ENCODE peak calls at places on chromosome 7, in six cellular contexts. One of them, this sample, is unnamed.
A peak's percentile ranks its signal among the peaks of the same experiment; 100 is the strongest.

GRCh38 chr7:44678468-44679179 is 70.0 kb upstream of the ZMIZ2 start:
- DNase-seq in stimulated activated naive B cell treated with anti-CD40 and anti-IgM and Interleukin-4, amounts not matched to agents 10 μg/mL and 1 μg/mL and 100 μg/mL, for 72 hours: no peak
- DNase-seq in CD8-positive, alpha-beta memory T cell: no peak
- DNase-seq in stimulated activated CD8-positive, alpha-beta memory T cell treated with anti-CD3 and anti-CD28 coated beads, Interleukin-4, amount 100 ng/mL, for 1 hour: no peak
- DNase-seq in HT1080: no peak
- DNase-seq in AG20443: peak; percentile 82
- DNase-seq in this sample: no peak

GRCh38 chr7:91512958-91513357 is 248.7 kb downstream of the FZD1 start:
- DNase-seq in AG20443: no peak
- DNase-seq in CD8-positive, alpha-beta memory T cell: no peak
- DNase-seq in stimulated activated naive B cell treated with anti-CD40 and anti-IgM and Interleukin-4, amounts not matched to agents 10 μg/mL and 1 μg/mL and 100 μg/mL, for 72 hours: no peak
- DNase-seq in stimulated activated CD8-positive, alpha-beta memory T cell treated with anti-CD3 and anti-CD28 coated beads, Interleukin-4, amount 100 ng/mL, for 1 hour: no peak
- DNase-seq in HT1080: peak; percentile 57
- DNase-seq in this sample: no peak

GRCh38 chr7:39073432-39073831 is 95.7 kb downstream of the POU6F2 start:
- DNase-seq in AG20443: peak; percentile 56
- DNase-seq in HT1080: no peak
- DNase-seq in stimulated activated CD8-positive, alpha-beta memory T cell treated with anti-CD3 and anti-CD28 coated beads, Interleukin-4, amount 100 ng/mL, for 1 hour: no peak
- DNase-seq in CD8-positive, alpha-beta memory T cell: no peak
- DNase-seq in stimulated activated naive B cell treated with anti-CD40 and anti-IgM and Interleukin-4, amounts not matched to agents 10 μg/mL and 1 μg/mL and 100 μg/mL, for 72 hours: no peak
- DNase-seq in this sample: no peak

GRCh38 chr7:83672157-83672556 is 23.2 kb upstream of the SEMA3E start:
- DNase-seq in stimulated activated naive B cell treated with anti-CD40 and anti-IgM and Interleukin-4, amounts not matched to agents 10 μg/mL and 1 μg/mL and 100 μg/mL, for 72 hours: no peak
- DNase-seq in HT1080: no peak
- DNase-seq in AG20443: no peak
- DNase-seq in stimulated activated CD8-positive, alpha-beta memory T cell treated with anti-CD3 and anti-CD28 coated beads, Interleukin-4, amount 100 ng/mL, for 1 hour: no peak
- DNase-seq in CD8-positive, alpha-beta memory T cell: no peak
- DNase-seq in this sample: no peak

GRCh38 chr7:8131694-8132605 is 130.0 kb downstream of the ICA1 start:
- DNase-seq in HT1080: no peak
- DNase-seq in stimulated activated CD8-positive, alpha-beta memory T cell treated with anti-CD3 and anti-CD28 coated beads, Interleukin-4, amount 100 ng/mL, for 1 hour: no peak
- DNase-seq in CD8-positive, alpha-beta memory T cell: peak; percentile 73
- DNase-seq in AG20443: no peak
- DNase-seq in stimulated activated naive B cell treated with anti-CD40 and anti-IgM and Interleukin-4, amounts not matched to agents 10 μg/mL and 1 μg/mL and 100 μg/mL, for 72 hours: no peak
- DNase-seq in this sample: no peak

GRCh38 chr7:130649004-130649790 is 19.4 kb downstream of the COPG2 start:
- DNase-seq in HT1080: peak; percentile 76
- DNase-seq in stimulated activated CD8-positive, alpha-beta memory T cell treated with anti-CD3 and anti-CD28 coated beads, Interleukin-4, amount 100 ng/mL, for 1 hour: no peak
- DNase-seq in stimulated activated naive B cell treated with anti-CD40 and anti-IgM and Interleukin-4, amounts not matched to agents 10 μg/mL and 1 μg/mL and 100 μg/mL, for 72 hours: peak; percentile 51
- DNase-seq in AG20443: peak; percentile 49
- DNase-seq in CD8-positive, alpha-beta memory T cell: no peak
- DNase-seq in this sample: no peak

GRCh38 chr7:23474829-23475578 is 4.7 kb upstream of the IGF2BP3 start:
- DNase-seq in HT1080: no peak
- DNase-seq in AG20443: no peak
- DNase-seq in CD8-positive, alpha-beta memory T cell: no peak
- DNase-seq in stimulated activated CD8-positive, alpha-beta memory T cell treated with anti-CD3 and anti-CD28 coated beads, Interleukin-4, amount 100 ng/mL, for 1 hour: no peak
- DNase-seq in stimulated activated naive B cell treated with anti-CD40 and anti-IgM and Interleukin-4, amounts not matched to agents 10 μg/mL and 1 μg/mL and 100 μg/mL, for 72 hours: no peak
- DNase-seq in this sample: no peak

GRCh38 chr7:6023974-6024435 is 7.2 kb upstream of the ANKRD61 start:
- DNase-seq in stimulated activated naive B cell treated with anti-CD40 and anti-IgM and Interleukin-4, amounts not matched to agents 10 μg/mL and 1 μg/mL and 100 μg/mL, for 72 hours: no peak
- DNase-seq in AG20443: no peak
- DNase-seq in CD8-positive, alpha-beta memory T cell: no peak
- DNase-seq in HT1080: no peak
- DNase-seq in stimulated activated CD8-positive, alpha-beta memory T cell treated with anti-CD3 and anti-CD28 coated beads, Interleukin-4, amount 100 ng/mL, for 1 hour: no peak
- DNase-seq in this sample: no peak

GRCh38 chr7:155831807-155832524 is 19.7 kb upstream of the SHH start:
- DNase-seq in CD8-positive, alpha-beta memory T cell: no peak
- DNase-seq in stimulated activated CD8-positive, alpha-beta memory T cell treated with anti-CD3 and anti-CD28 coated beads, Interleukin-4, amount 100 ng/mL, for 1 hour: no peak
- DNase-seq in stimulated activated naive B cell treated with anti-CD40 and anti-IgM and Interleukin-4, amounts not matched to agents 10 μg/mL and 1 μg/mL and 100 μg/mL, for 72 hours: no peak
- DNase-seq in HT1080: no peak
- DNase-seq in AG20443: no peak
- DNase-seq in this sample: no peak

GRCh38 chr7:33459340-33459751 is 330.0 kb downstream of the BBS9 start:
- DNase-seq in HT1080: peak; percentile 69
- DNase-seq in AG20443: peak; percentile 51
- DNase-seq in CD8-positive, alpha-beta memory T cell: no peak
- DNase-seq in stimulated activated CD8-positive, alpha-beta memory T cell treated with anti-CD3 and anti-CD28 coated beads, Interleukin-4, amount 100 ng/mL, for 1 hour: no peak
- DNase-seq in stimulated activated naive B cell treated with anti-CD40 and anti-IgM and Interleukin-4, amounts not matched to agents 10 μg/mL and 1 μg/mL and 100 μg/mL, for 72 hours: no peak
- DNase-seq in this sample: no peak

GRCh38 chr7:106068538-106068961 is 43.6 kb downstream of the SYPL1 start:
- DNase-seq in CD8-positive, alpha-beta memory T cell: no peak
- DNase-seq in stimulated activated CD8-positive, alpha-beta memory T cell treated with anti-CD3 and anti-CD28 coated beads, Interleukin-4, amount 100 ng/mL, for 1 hour: no peak
- DNase-seq in stimulated activated naive B cell treated with anti-CD40 and anti-IgM and Interleukin-4, amounts not matched to agents 10 μg/mL and 1 μg/mL and 100 μg/mL, for 72 hours: no peak
- DNase-seq in AG20443: peak; percentile 39
- DNase-seq in HT1080: no peak
- DNase-seq in this sample: no peak

GRCh38 chr7:74173074-74173473 is 1.1 kb upstream of the EIF4H start:
- DNase-seq in HT1080: no peak
- DNase-seq in stimulated activated CD8-positive, alpha-beta memory T cell treated with anti-CD3 and anti-CD28 coated beads, Interleukin-4, amount 100 ng/mL, for 1 hour: no peak
- DNase-seq in CD8-positive, alpha-beta memory T cell: no peak
- DNase-seq in AG20443: no peak
- DNase-seq in stimulated activated naive B cell treated with anti-CD40 and anti-IgM and Interleukin-4, amounts not matched to agents 10 μg/mL and 1 μg/mL and 100 μg/mL, for 72 hours: no peak
- DNase-seq in this sample: no peak

GRCh38 chr7:16579216-16579615 is 52.6 kb downstream of the LRRC72 start:
- DNase-seq in stimulated activated naive B cell treated with anti-CD40 and anti-IgM and Interleukin-4, amounts not matched to agents 10 μg/mL and 1 μg/mL and 100 μg/mL, for 72 hours: no peak
- DNase-seq in AG20443: no peak
- DNase-seq in CD8-positive, alpha-beta memory T cell: no peak
- DNase-seq in stimulated activated CD8-positive, alpha-beta memory T cell treated with anti-CD3 and anti-CD28 coated beads, Interleukin-4, amount 100 ng/mL, for 1 hour: no peak
- DNase-seq in HT1080: no peak
- DNase-seq in this sample: no peak

GRCh38 chr7:116809636-116810266 is 52.6 kb upstream of the CAPZA2 start:
- DNase-seq in stimulated activated CD8-positive, alpha-beta memory T cell treated with anti-CD3 and anti-CD28 coated beads, Interleukin-4, amount 100 ng/mL, for 1 hour: no peak
- DNase-seq in CD8-positive, alpha-beta memory T cell: no peak
- DNase-seq in stimulated activated naive B cell treated with anti-CD40 and anti-IgM and Interleukin-4, amounts not matched to agents 10 μg/mL and 1 μg/mL and 100 μg/mL, for 72 hours: no peak
- DNase-seq in HT1080: peak; percentile 61
- DNase-seq in AG20443: peak; percentile 54
- DNase-seq in this sample: peak; percentile 30

GRCh38 chr7:99975782-99976521 is at the start of gene AZGP1:
- DNase-seq in CD8-positive, alpha-beta memory T cell: no peak
- DNase-seq in stimulated activated CD8-positive, alpha-beta memory T cell treated with anti-CD3 and anti-CD28 coated beads, Interleukin-4, amount 100 ng/mL, for 1 hour: no peak
- DNase-seq in HT1080: peak; percentile 32
- DNase-seq in AG20443: no peak
- DNase-seq in stimulated activated naive B cell treated with anti-CD40 and anti-IgM and Interleukin-4, amounts not matched to agents 10 μg/mL and 1 μg/mL and 100 μg/mL, for 72 hours: no peak
- DNase-seq in this sample: no peak